ENCODE peak calls at places on chromosomes 4 and X, in four cellular contexts. U, A, R and L are unnamed samples.

GRCh38 chrX:145178268-145178667 is 69.0 kb upstream of the SPANXN1 start:
- DNase-seq in U (no peak), A (no peak), R (no peak), L (no peak)

GRCh38 chr4:166502660-166503059 is 629.6 kb downstream of the TLL1 start:
- DNase-seq in U (no peak), A (no peak), R (no peak), L (no peak)

GRCh38 chrX:148310402-148311200 is 189.8 kb upstream of the AFF2 start:
- DNase-seq in U (no peak), A (no peak), R (no peak), L (no peak)

GRCh38 chr4:183422962-183423653 is 21.3 kb upstream of the CDKN2AIP start:
- DNase-seq in U (no peak), A (no peak), R (peak; percentile 67), L (peak; percentile 79)

GRCh38 chr4:138398297-138398696 is 156.1 kb upstream of the SLC7A11 start:
- DNase-seq in U (no peak), A (peak; percentile 80), R (no peak), L (peak; percentile 2)

GRCh38 chr4:87465739-87466366 is 43.5 kb downstream of the NUDT9 start:
- DNase-seq in U (no peak), A (peak; percentile 47), R (peak; percentile 32), L (peak; percentile 58)

GRCh38 chrX:13085533-13085932 is 41.1 kb upstream of the FAM9C start:
- DNase-seq in U (peak; percentile 84), A (no peak), R (no peak), L (no peak)

GRCh38 chr4:7571736-7572135 is 137.0 kb upstream of the PSAPL1 start:
- DNase-seq in U (no peak), A (peak; percentile 13), R (no peak), L (no peak)

GRCh38 chr4:122668241-122668640 is 47.4 kb upstream of the IL21 start:
- DNase-seq in U (no peak), A (no peak), R (peak; percentile 75), L (peak; percentile 63)

GRCh38 chr4:22695917-22696316 is 3.2 kb downstream of the GBA3 start:
- DNase-seq in U (no peak), A (no peak), R (no peak), L (no peak)

GRCh38 chr4:103915224-103915869 is 195.6 kb upstream of the TACR3 start:
- DNase-seq in U (no peak), A (peak; percentile 45), R (no peak), L (peak; percentile 29)

GRCh38 chrX:130676861-130677260 is 226.1 kb downstream of the ENOX2 start:
- DNase-seq in U (no peak), A (no peak), R (no peak), L (no peak)

GRCh38 chr4:13537832-13538177 is 6.5 kb downstream of the NKX3-2 start:
- DNase-seq in U (no peak), A (no peak), R (no peak), L (no peak)
- H3K27me3 ChIP-seq in U (peaks cover 100% of the 10 kb centered on the region), A (peaks cover 100% of the 10 kb centered on the region), R (peaks cover 98% of the 10 kb centered on the region), L (peaks cover 90% of the 10 kb centered on the region)

GRCh38 chrX:153974003-153974725 is 1.6 kb downstream of the TMEM187 start:
- DNase-seq in U (peak; percentile 85), A (no peak), R (no peak), L (no peak)
- H3K4me3 ChIP-seq in U (no peak overlapping the region), A (no peak overlapping the region), R (no peak overlapping the region), L (no peak overlapping the region)

GRCh38 chr4:40506492-40506891 is 123.2 kb downstream of the RBM47 start:
- DNase-seq in U (no peak), A (no peak), R (no peak), L (peak; percentile 86)

GRCh38 chr4:40506066-40506465 is 123.6 kb downstream of the RBM47 start:
- DNase-seq in U (no peak), A (no peak), R (no peak), L (peak; percentile 57)

GRCh38 chr4:40511017-40511614 is 118.5 kb downstream of the RBM47 start:
- DNase-seq in U (no peak), A (no peak), R (no peak), L (no peak)

GRCh38 chr4:40502936-40503335 is 126.7 kb downstream of the RBM47 start:
- DNase-seq in U (no peak), A (no peak), R (no peak), L (peak; percentile 50)

DNA sequence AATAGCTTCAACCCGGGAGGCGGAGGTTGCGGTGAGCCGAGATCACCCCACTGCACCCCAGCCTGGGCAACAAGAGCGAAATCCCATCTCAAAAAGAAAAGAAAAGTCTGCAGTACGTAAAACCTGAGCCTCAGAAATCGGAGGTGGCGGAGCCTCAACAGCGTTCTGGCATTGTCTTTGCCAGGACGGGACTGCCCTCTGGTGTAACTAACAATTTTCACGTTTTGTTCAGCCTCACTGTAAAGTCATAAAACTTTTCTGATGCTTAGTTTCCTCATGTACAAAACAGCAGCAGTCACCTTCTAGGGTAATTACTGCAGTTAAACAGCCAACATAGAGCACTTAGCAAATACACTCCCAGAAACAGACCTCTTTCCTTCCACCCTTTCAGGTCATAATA is 121.7 kb downstream of the RBM47 start:
- DNase-seq in U (no peak), A (no peak), R (no peak), L (no peak)
- TF ChIP-seq CTCF in U (no peak), A (no peak), R (no peak), L (no peak)

GRCh38 chrX:53445977-53446376 is 11.8 kb upstream of the HSD17B10 start:
- DNase-seq in U (no peak), A (peak; percentile 60), R (no peak), L (no peak)
- H3K27me3 ChIP-seq in U (peaks cover 12% of the 10 kb centered on the region), A (peaks cover 10% of the 10 kb centered on the region), R (no peaks in the 10 kb centered on the region), L (no peaks in the 10 kb centered on the region)

GRCh38 chr4:143404555-143404954 is 67.9 kb downstream of the GAB1 start:
- DNase-seq in U (no peak), A (no peak), R (no peak), L (no peak)

GRCh38 chr4:143405197-143405730 is 68.6 kb downstream of the GAB1 start:
- DNase-seq in U (no peak), A (no peak), R (no peak), L (no peak)

GRCh38 chr4:143402776-143403550 is 66.3 kb downstream of the GAB1 start:
- DNase-seq in U (no peak), A (no peak), R (no peak), L (no peak)

GRCh38 chr4:143406523-143406922 is 69.8 kb downstream of the GAB1 start:
- DNase-seq in U (no peak), A (no peak), R (peak; percentile 54), L (no peak)

DNA sequence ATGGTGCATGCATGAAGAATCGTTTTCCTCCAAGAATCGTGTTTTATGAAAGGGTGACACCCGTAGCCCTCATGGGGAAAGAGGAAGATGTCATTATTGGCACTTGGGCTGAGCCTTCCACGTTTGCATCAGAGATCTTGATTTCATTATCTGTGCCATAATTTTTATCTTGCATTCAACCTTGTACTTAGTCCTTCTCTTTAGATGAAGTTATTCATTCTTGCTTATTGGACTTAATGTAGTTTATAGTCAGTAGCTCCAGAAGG is 66.8 kb downstream of the GAB1 start:
- DNase-seq in U (no peak), A (no peak), R (no peak), L (no peak)
- H3K4me3 ChIP-seq in U (no peak overlapping the region), A (no peak overlapping the region), R (no peak overlapping the region), L (no peak overlapping the region)

GRCh38 chr4:61202100-61202637 is 2.0 kb downstream of the ADGRL3 start:
- DNase-seq in U (peak; percentile 69), A (peak; percentile 62), R (no peak), L (no peak)
- TF ChIP-seq CTCF in U (no peak), A (peak; percentile 16), R (no peak), L (no peak)

DNA sequence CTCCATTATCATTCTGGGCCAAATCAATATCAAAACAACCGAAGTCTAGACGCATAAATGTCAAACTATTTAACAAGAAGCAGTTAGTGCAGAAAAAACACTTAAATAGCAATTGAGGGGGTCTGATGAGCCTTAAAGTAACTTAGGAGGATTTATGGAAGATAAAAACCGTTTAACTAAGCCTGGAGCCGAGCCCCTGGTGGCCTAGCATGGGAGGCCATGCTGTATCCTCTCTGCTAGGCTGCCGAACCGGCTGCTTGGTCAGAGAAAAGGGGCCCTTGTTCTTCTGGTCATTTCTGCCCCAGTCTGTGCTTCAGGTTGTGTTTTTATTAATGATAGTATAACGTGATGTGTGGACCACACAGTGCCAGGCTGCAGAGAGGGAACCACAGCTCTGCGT is 72.4 kb downstream of the CPZ start:
- DNase-seq in U (peak; percentile 13), A (no peak), R (no peak), L (no peak)
- H3K27me3 ChIP-seq in U (peaks cover 3% of the 10 kb centered on the region), A (peaks cover 45% of the 10 kb centered on the region), R (no peaks in the 10 kb centered on the region), L (no peaks in the 10 kb centered on the region)

DNA sequence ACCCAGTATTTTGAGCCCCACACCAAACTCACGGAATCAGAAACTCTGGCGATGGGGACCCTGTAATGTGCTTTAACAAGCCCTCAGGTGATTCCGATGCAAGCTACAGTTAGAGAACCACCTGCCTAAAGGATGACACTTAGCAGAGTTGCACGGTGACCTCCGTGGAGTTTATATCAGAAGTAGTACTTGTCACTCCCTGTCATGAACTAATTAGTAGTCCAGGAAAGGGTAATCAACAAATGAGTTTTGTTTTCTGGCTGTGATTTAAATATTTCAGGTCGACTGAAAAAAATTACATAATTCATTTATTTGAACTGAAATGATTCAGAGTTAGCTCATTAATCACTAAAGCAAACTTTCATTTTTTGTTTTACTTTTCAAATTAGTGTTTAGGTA is 56.4 kb downstream of the TMA16 start:
- DNase-seq in U (no peak), A (no peak), R (no peak), L (peak; percentile 30)
- H3K4me3 ChIP-seq in U (no peak overlapping the region), A (no peak overlapping the region), R (no peak overlapping the region), L (no peak overlapping the region)

GRCh38 chrX:131729295-131729694 is 185.4 kb downstream of the OR13H1 start:
- DNase-seq in U (peak; percentile 90), A (no peak), R (peak; percentile 65), L (no peak)
- TF ChIP-seq CTCF in U (no peak), A (no peak), R (no peak), L (no peak)

GRCh38 chr4:1122501-1122900 is 9.1 kb upstream of the RNF212 start:
- DNase-seq in U (no peak), A (no peak), R (no peak), L (no peak)
- H3K27me3 ChIP-seq in U (peaks cover 6% of the 10 kb centered on the region), A (peaks cover 83% of the 10 kb centered on the region), R (peaks cover 7% of the 10 kb centered on the region), L (peaks cover 1% of the 10 kb centered on the region)